ENCODE peak calls at places on chromosomes 1 and 21, in ten cellular contexts. A is GM20000; M is epithelial cell of proximal tubule; T is T-cell; O is NCI-H460; B is NCI-H69; D is cardiac muscle cell; W is cardiac fibroblast; R is ELF-1; G is stimulated activated CD4-positive, alpha-beta T cell treated with anti-CD3 and anti-CD28 coated beads, Interleukin-12 subunit alpha, Interleukin-12 subunit beta, amount 100 ng/mL, for 48 hours. K is an unnamed sample.

GRCh38 chr1:101066260-101066936 is 40.8 kb upstream of the DPH5 start:
- DNase-seq in A (no peak), M (no peak), T (no peak), O (no peak), B (no peak), D (no peak), W (no peak), R (no peak), G (no peak), K (no peak)

GRCh38 chr1:224127925-224128819 is 14.3 kb downstream of the FBXO28 start:
- DNase-seq in A (no peak), M (no peak), T (no peak), O (no peak), B (no peak), D (no peak), W (peak), R (no peak), G (no peak), K (no peak)

GRCh38 chr1:218336353-218336752 is 8.8 kb upstream of the TGFB2 start:
- DNase-seq in A (no peak), M (no peak), T (no peak), O (no peak), B (peak), D (no peak), W (peak), R (peak), G (no peak), K (no peak)

GRCh38 chr1:230424440-230425251 is 1.5 kb downstream of the PGBD5 start:
- DNase-seq in A (no peak), M (no peak), T (no peak), O (no peak), B (peak), D (no peak), W (no peak), R (peak), G (no peak), K (no peak)

GRCh38 chr1:58402444-58402843 is 144.1 kb downstream of the OMA1 start:
- DNase-seq in A (no peak), M (no peak), T (no peak), O (no peak), B (no peak), D (peak), W (peak), R (no peak), G (no peak), K (no peak)

GRCh38 chr1:51290489-51290847 is 39.9 kb downstream of the TTC39A start:
- DNase-seq in A (no peak), M (no peak), T (no peak), O (no peak), B (no peak), D (no peak), W (no peak), R (no peak), G (no peak), K (no peak)

GRCh38 chr21:25496825-25497482 is 110.3 kb downstream of the MRPL39 start:
- DNase-seq in A (no peak), M (peak), T (no peak), O (no peak), B (no peak), D (no peak), W (peak), R (no peak), G (no peak), K (peak)

GRCh38 chr21:41953249-41953830 is 478 bp downstream of the C2CD2 start:
- DNase-seq in A (peak), M (no peak), T (no peak), O (no peak), B (peak), D (no peak), W (no peak), R (no peak), G (no peak), K (no peak)

GRCh38 chr1:199448641-199449040 is 578.9 kb upstream of the NR5A2 start:
- DNase-seq in A (no peak), M (peak), T (no peak), O (no peak), B (no peak), D (peak), W (no peak), R (no peak), G (no peak), K (peak)

GRCh38 chr1:202122639-202123335 is at the start of gene GPR37L1:
- DNase-seq in A (no peak), M (no peak), T (no peak), O (peak), B (peak), D (peak), W (peak), R (peak), G (no peak), K (no peak)

GRCh38 chr1:167934407-167935251 is 1.9 kb upstream of the DCAF6 start:
- DNase-seq in A (no peak), M (no peak), T (no peak), O (no peak), B (no peak), D (peak), W (peak), R (no peak), G (no peak), K (no peak)

GRCh38 chr1:147579532-147580199 is 38.4 kb downstream of the BCL9 start:
- DNase-seq in A (no peak), M (peak), T (no peak), O (no peak), B (no peak), D (peak), W (peak), R (no peak), G (no peak), K (peak)

GRCh38 chr1:42931911-42932422 is 26.7 kb downstream of the SLC2A1 start:
- DNase-seq in A (peak), M (no peak), T (peak), O (no peak), B (no peak), D (no peak), W (no peak), R (peak), G (peak), K (peak)

GRCh38 chr21:23452384-23453083 is 2154.7 kb downstream of the MRPL39 start:
- DNase-seq in A (no peak), M (peak), T (no peak), O (peak), B (peak), D (no peak), W (no peak), R (peak), G (peak), K (peak)

GRCh38 chr21:26469789-26470188 is 103.3 kb downstream of the CYYR1 start:
- DNase-seq in A (no peak), M (peak), T (no peak), O (no peak), B (peak), D (peak), W (peak), R (no peak), G (no peak), K (peak)

GRCh38 chr1:95004013-95004412 is 68.7 kb downstream of the ALG14 start:
- DNase-seq in A (no peak), M (no peak), T (no peak), O (no peak), B (no peak), D (no peak), W (no peak), R (no peak), G (no peak), K (no peak)

GRCh38 chr1:216425577-216425976 is 2.3 kb upstream of the USH2A start:
- DNase-seq in A (no peak), M (no peak), T (no peak), O (no peak), B (no peak), D (peak), W (peak), R (no peak), G (no peak), K (no peak)

GRCh38 chr1:185152187-185152767 is 4.5 kb downstream of the TRMT1L start:
- DNase-seq in A (no peak), M (no peak), T (no peak), O (no peak), B (no peak), D (no peak), W (peak), R (no peak), G (no peak), K (no peak)

K was measured in kidney epithelial cell.